ENCODE peak calls at places on chromosomes 1 and 21, in seven cellular contexts. Y is T-helper 9 cell; W is nucleus accumbens; G is T-helper 1 cell; Z is WTC11; J is kidney tubule cell; X is stimulated activated CD8-positive, alpha-beta memory T cell treated with anti-CD3 and anti-CD28 coated beads, Interleukin-15, amount 100 ng/mL, for 1 hour. P is an unnamed sample.

GRCh38 chr21:29075706-29076447 is 2.4 kb upstream of the CCT8 start:
- DNase-seq in Y (no peak), W (no peak), G (no peak), Z (no peak), J (peak; percentile 95), X (no peak), P (no peak)

GRCh38 chr1:32501865-32502264 is 37.0 kb downstream of the ZBTB8B start:
- DNase-seq in Y (no peak), W (no peak), G (no peak), Z (no peak), J (no peak), X (no peak), P (no peak)

GRCh38 chr1:185420588-185421081 is 103.6 kb upstream of the IVNS1ABP start:
- DNase-seq in Y (no peak), W (no peak), G (no peak), Z (no peak), J (no peak), X (no peak), P (no peak)

GRCh38 chr1:194069168-194069830 is 882.9 kb upstream of the B3GALT2 start:
- DNase-seq in Y (no peak), W (no peak), G (no peak), Z (no peak), J (no peak), X (no peak), P (no peak)

GRCh38 chr1:231139125-231139649 is 22.7 kb upstream of the TRIM67 start:
- DNase-seq in Y (no peak), W (no peak), G (no peak), Z (no peak), J (peak; percentile 67), X (no peak), P (no peak)

GRCh38 chr1:227789042-227789880 is 26.2 kb upstream of the PRSS38 start:
- DNase-seq in Y (no peak), W (no peak), G (no peak), Z (no peak), J (no peak), X (no peak), P (peak; percentile 7)

GRCh38 chr1:9426291-9426711 is 113.0 kb upstream of the SLC25A33 start:
- DNase-seq in Y (peak; percentile 70), W (no peak), G (peak; percentile 77), Z (no peak), J (no peak), X (peak; percentile 53), P (peak; percentile 82)

GRCh38 chr1:212410231-212410825 is 4.4 kb downstream of the PACC1 start:
- DNase-seq in Y (no peak), W (no peak), G (no peak), Z (no peak), J (no peak), X (no peak), P (no peak)

GRCh38 chr1:15362737-15363128 is 47.0 kb upstream of the EFHD2 start:
- DNase-seq in Y (no peak), W (no peak), G (no peak), Z (no peak), J (no peak), X (no peak), P (no peak)

GRCh38 chr1:19731311-19731821 is 66.7 kb downstream of the HTR6 start:
- DNase-seq in Y (no peak), W (no peak), G (no peak), Z (no peak), J (no peak), X (no peak), P (no peak)

GRCh38 chr1:29368936-29369932 is 132.9 kb downstream of the PTPRU start:
- DNase-seq in Y (no peak), W (no peak), G (no peak), Z (no peak), J (no peak), X (no peak), P (no peak)

GRCh38 chr1:45516465-45516864 is 5.2 kb downstream of the PRDX1 start:
- DNase-seq in Y (no peak), W (no peak), G (no peak), Z (no peak), J (no peak), X (no peak), P (no peak)

GRCh38 chr21:41799763-41800162 is 32.9 kb upstream of the RIPK4 start:
- DNase-seq in Y (no peak), W (no peak), G (no peak), Z (no peak), J (no peak), X (no peak), P (no peak)

GRCh38 chr1:31297273-31298247 is 728 bp downstream of the ZCCHC17 start:
- DNase-seq in Y (no peak), W (no peak), G (no peak), Z (no peak), J (peak; percentile 45), X (no peak), P (no peak)

GRCh38 chr1:1630965-1631792 is 794 bp upstream of the MMP23B start:
- DNase-seq in Y (peak; percentile 32), W (peak; percentile 31), G (peak; percentile 33), Z (peak; percentile 55), J (no peak), X (no peak), P (no peak)

GRCh38 chr1:37471345-37472231 is 2.8 kb upstream of the ZC3H12A start:
- DNase-seq in Y (no peak), W (peak; percentile 39), G (no peak), Z (peak; percentile 44), J (peak; percentile 94), X (no peak), P (no peak)

GRCh38 chr1:15424981-15425380 is 13.3 kb upstream of the CTRC start:
- DNase-seq in Y (no peak), W (no peak), G (no peak), Z (no peak), J (no peak), X (no peak), P (no peak)

GRCh38 chr1:24186993-24187790 is at the start of gene IFNLR1:
- DNase-seq in Y (peak; percentile 58), W (peak; percentile 61), G (peak; percentile 66), Z (peak; percentile 80), J (peak; percentile 83), X (peak; percentile 35), P (peak; percentile 96)

GRCh38 chr21:31945576-31945975 is 72.8 kb downstream of the HUNK start:
- DNase-seq in Y (no peak), W (no peak), G (no peak), Z (no peak), J (no peak), X (no peak), P (no peak)

GRCh38 chr1:153777648-153778047 is 2.4 kb downstream of the SLC27A3 start:
- DNase-seq in Y (no peak), W (peak; percentile 17), G (no peak), Z (no peak), J (peak; percentile 54), X (no peak), P (no peak)

GRCh38 chr1:17588048-17588781 is 48.7 kb downstream of the ARHGEF10L start:
- DNase-seq in Y (no peak), W (no peak), G (no peak), Z (peak; percentile 56), J (peak; percentile 47), X (no peak), P (no peak)

GRCh38 chr1:32335951-32336867 is at the start of gene MARCKSL1:
- DNase-seq in Y (peak; percentile 85), W (peak; percentile 77), G (peak; percentile 82), Z (peak; percentile 82), J (peak; percentile 80), X (peak; percentile 71), P (peak; percentile 90)

GRCh38 chr1:171613282-171613681 is 8.8 kb upstream of the MYOCOS start:
- DNase-seq in Y (no peak), W (no peak), G (no peak), Z (no peak), J (no peak), X (no peak), P (no peak)

GRCh38 chr1:74673351-74674111 is at the start of gene ERICH3:
- DNase-seq in Y (no peak), W (peak; percentile 66), G (no peak), Z (peak; percentile 39), J (peak; percentile 23), X (no peak), P (peak; percentile 37)

GRCh38 chr1:228866498-228866897 is 131.2 kb downstream of the RHOU start:
- DNase-seq in Y (no peak), W (no peak), G (no peak), Z (no peak), J (no peak), X (no peak), P (no peak)

GRCh38 chr1:206570529-206570928 is 41.7 kb downstream of the EIF2D start:
- DNase-seq in Y (no peak), W (no peak), G (no peak), Z (no peak), J (peak; percentile 23), X (no peak), P (no peak)

GRCh38 chr1:41728403-41729202 is 190.1 kb downstream of the HIVEP3 start:
- DNase-seq in Y (no peak), W (no peak), G (no peak), Z (no peak), J (no peak), X (no peak), P (peak; percentile 87)

GRCh38 chr1:199083680-199084079 is 444.8 kb downstream of the PTPRC start:
- DNase-seq in Y (no peak), W (no peak), G (no peak), Z (no peak), J (no peak), X (no peak), P (no peak)

GRCh38 chr21:45419162-45419561 is 14.2 kb downstream of the COL18A1 start:
- DNase-seq in Y (no peak), W (no peak), G (no peak), Z (peak; percentile 6), J (no peak), X (no peak), P (no peak)

GRCh38 chr21:36719614-36720013 is 20.7 kb downstream of the SIM2 start:
- DNase-seq in Y (no peak), W (no peak), G (no peak), Z (no peak), J (peak; percentile 31), X (no peak), P (no peak)

GRCh38 chr1:228096416-228097332 is 6.5 kb downstream of the C1orf35 start:
- DNase-seq in Y (no peak), W (no peak), G (no peak), Z (no peak), J (no peak), X (no peak), P (peak; percentile 9)

GRCh38 chr1:25912076-25912831 is 6.0 kb upstream of the STMN1 start:
- DNase-seq in Y (no peak), W (no peak), G (no peak), Z (no peak), J (peak; percentile 86), X (no peak), P (no peak)

GRCh38 chr1:95916616-95917015 is 682.6 kb downstream of the RWDD3 start:
- DNase-seq in Y (no peak), W (no peak), G (no peak), Z (no peak), J (no peak), X (no peak), P (no peak)

GRCh38 chr1:56808385-56808784 is 10.8 kb downstream of the FYB2 start:
- DNase-seq in Y (no peak), W (peak; percentile 38), G (no peak), Z (no peak), J (no peak), X (no peak), P (no peak)

GRCh38 chr1:221940631-221941030 is 198.7 kb upstream of the DUSP10 start:
- DNase-seq in Y (no peak), W (no peak), G (no peak), Z (no peak), J (no peak), X (no peak), P (no peak)

GRCh38 chr1:29324771-29325351 is 88.5 kb downstream of the PTPRU start:
- DNase-seq in Y (no peak), W (peak; percentile 23), G (no peak), Z (peak; percentile 99), J (no peak), X (no peak), P (no peak)

GRCh38 chr1:61797045-61797755 is 54.9 kb downstream of the PATJ start:
- DNase-seq in Y (no peak), W (no peak), G (no peak), Z (no peak), J (peak; percentile 74), X (no peak), P (no peak)

GRCh38 chr1:172658871-172659453 is at the start of gene FASLG:
- DNase-seq in Y (no peak), W (no peak), G (no peak), Z (no peak), J (no peak), X (peak; percentile 30), P (no peak)

P was measured in GM13977.